ENCODE peak calls at places on chromosomes 16 and 17, in nine cellular contexts. I is CD8-positive, alpha-beta T cell; F is body of pancreas; A is left lung; T is K562; M is lung; K is prostate gland; B is DND-41; W is stomach. S is an unnamed sample.

GRCh38 chr17:21375757-21376584 is at the start of gene KCNJ12:
- DNase-seq in M (no peak), A (peak; percentile 74), K (no peak), W (peak; percentile 41), B (no peak), I (no peak), F (no peak), T (no peak), S (no peak)

GRCh38 chr16:9256196-9256595 is 164.8 kb downstream of the HAPSTR1 start:
- DNase-seq in B (peak; percentile 46), T (peak; percentile 72), A (no peak), I (no peak), W (peak; percentile 31), M (no peak), K (no peak), F (peak; percentile 80), S (no peak)

GRCh38 chr16:5059386-5060072 is 6.2 kb downstream of the C16orf89 start:
- DNase-seq in I (no peak), B (no peak), T (no peak), A (no peak), F (no peak), K (no peak), W (no peak), M (no peak), S (no peak)

GRCh38 chr16:29745853-29746345 is at the start of gene C16orf54:
- DNase-seq in B (peak; percentile 94), W (peak; percentile 73), F (peak; percentile 38), M (peak; percentile 81), T (no peak), A (peak; percentile 96), I (peak; percentile 89), K (no peak), S (peak; percentile 88)

GRCh38 chr17:77602883-77603640 is 355.4 kb upstream of the TNRC6C start:
- DNase-seq in B (no peak), M (no peak), I (no peak), F (no peak), W (peak; percentile 15), K (no peak), A (no peak), T (no peak), S (no peak)

GRCh38 chr16:24191876-24192402 is 64.2 kb upstream of the CACNG3 start:
- DNase-seq in T (no peak), F (no peak), K (no peak), M (no peak), B (no peak), I (no peak), A (no peak), W (no peak), S (no peak)

GRCh38 chr16:66629856-66630255 is 25.4 kb downstream of the CMTM3 start:
- DNase-seq in M (no peak), T (no peak), F (no peak), I (no peak), K (no peak), A (no peak), W (no peak), B (no peak), S (no peak)

GRCh38 chr17:8976638-8977037 is 11.1 kb upstream of the PIK3R5 start:
- DNase-seq in W (no peak), A (no peak), T (no peak), I (no peak), M (no peak), F (no peak), K (no peak), B (no peak), S (no peak)

GRCh38 chr17:81170727-81171494 is 4.9 kb upstream of the AATK start:
- DNase-seq in I (no peak), T (no peak), F (no peak), W (no peak), M (no peak), A (peak; percentile 45), B (no peak), K (no peak), S (no peak)

GRCh38 chr16:23071202-23072083 is 77.8 kb downstream of the USP31 start:
- DNase-seq in B (no peak), K (no peak), F (no peak), M (no peak), W (no peak), I (no peak), T (no peak), A (no peak), S (no peak)

GRCh38 chr17:49707246-49707607 is 537 bp downstream of the SLC35B1 start:
- DNase-seq in I (no peak), W (no peak), F (no peak), K (no peak), M (no peak), B (peak; percentile 40), A (no peak), T (no peak), S (peak; percentile 45)

GRCh38 chr16:81779540-81780320 is 639 bp downstream of the PLCG2 start:
- DNase-seq in T (peak; percentile 46), K (no peak), A (peak; percentile 92), I (no peak), F (peak; percentile 32), M (peak; percentile 51), W (peak; percentile 44), B (no peak), S (no peak)

GRCh38 chr17:61658183-61658582 is 67.2 kb upstream of the NACA2 start:
- DNase-seq in M (no peak), A (no peak), F (no peak), K (no peak), W (no peak), B (no peak), T (no peak), I (no peak), S (no peak)

GRCh38 chr16:48536600-48537200 is 73.3 kb downstream of the N4BP1 start:
- DNase-seq in B (no peak), T (no peak), M (no peak), F (no peak), I (no peak), A (no peak), W (no peak), K (no peak), S (no peak)

GRCh38 chr16:16797239-16797638 is 418.3 kb downstream of the NPIPA7 start:
- DNase-seq in A (no peak), W (no peak), K (no peak), M (no peak), F (no peak), T (no peak), B (peak; percentile 33), I (no peak), S (no peak)

GRCh38 chr16:49465661-49466528 is 92.3 kb downstream of the C16orf78 start:
- DNase-seq in W (peak; percentile 22), A (no peak), B (peak; percentile 17), T (no peak), M (peak; percentile 27), I (no peak), K (no peak), F (no peak), S (no peak)

GRCh38 chr16:56424404-56424765 is 960 bp downstream of the AMFR start:
- DNase-seq in T (no peak), A (no peak), W (no peak), K (no peak), I (no peak), M (no peak), F (no peak), B (no peak), S (no peak)

GRCh38 chr16:56426585-56426984 is 1.2 kb upstream of the AMFR start:
- DNase-seq in B (no peak), F (no peak), I (no peak), W (no peak), T (no peak), A (no peak), K (no peak), M (no peak), S (no peak)

GRCh38 chr16:56424791-56425438 is 430 bp downstream of the AMFR start:
- DNase-seq in I (peak; percentile 4), K (peak; percentile 8), T (peak; percentile 77), F (peak; percentile 29), W (no peak), B (peak; percentile 73), A (peak; percentile 89), M (no peak), S (peak; percentile 41)

GRCh38 chr16:56423584-56424403 is 1.6 kb downstream of the AMFR start:
- DNase-seq in M (no peak), T (no peak), F (no peak), K (no peak), W (no peak), I (no peak), A (no peak), B (peak; percentile 13), S (no peak)

DNA sequence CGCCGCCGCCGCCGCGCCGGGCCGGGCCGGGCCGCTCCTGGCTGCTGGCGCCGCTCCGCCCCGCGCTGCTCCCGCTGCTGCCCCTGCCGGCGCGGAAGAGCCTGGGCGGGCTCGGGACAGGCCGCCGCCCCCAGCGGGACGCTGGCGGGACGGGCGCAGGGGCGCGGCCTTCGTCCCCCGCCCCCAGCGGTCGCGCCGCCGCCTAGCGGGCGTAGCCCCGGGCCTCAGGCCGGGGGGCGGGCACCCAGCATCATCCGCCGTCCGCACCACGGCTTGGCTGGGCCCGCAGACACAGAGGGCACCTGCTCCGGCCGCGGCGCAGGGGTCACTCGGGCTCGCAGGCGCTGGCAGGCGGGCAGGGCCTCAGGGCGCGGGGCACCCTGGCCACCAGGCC is at the start of gene AMFR:
- DNase-seq in F (peak; percentile 79), A (peak; percentile 92), W (peak; percentile 72), M (peak; percentile 40), B (peak; percentile 72), T (peak; percentile 92), I (peak; percentile 63), K (peak; percentile 37), S (peak; percentile 55)
- TF ChIP-seq CTCF in F (peak; percentile 66), A (peak; percentile 36), W (no peak), M (no peak), B (peak; percentile 60), T (peak; percentile 82), I (peak; percentile 45), K (peak; percentile 55), S (no peak)

GRCh38 chr16:52441886-52442285 is 105.1 kb downstream of the TOX3 start:
- DNase-seq in A (no peak), M (no peak), B (no peak), T (no peak), I (no peak), K (no peak), W (no peak), F (no peak), S (no peak)
- H3K9me3 ChIP-seq in A (peaks cover 4% of the 10 kb centered on the region), M (peaks cover 3% of the 10 kb centered on the region), B (no peaks in the 10 kb centered on the region), T (no peaks in the 10 kb centered on the region), I (no peaks in the 10 kb centered on the region), K (no peaks in the 10 kb centered on the region), W (no peaks in the 10 kb centered on the region), F (no peaks in the 10 kb centered on the region), S (no peaks in the 10 kb centered on the region)

GRCh38 chr17:82844796-82845162 is 5.0 kb upstream of the ZNF750 start:
- DNase-seq in M (no peak), B (no peak), K (no peak), A (no peak), I (no peak), T (no peak), W (no peak), F (no peak), S (peak; percentile 29)
- H3K27ac ChIP-seq in M (peak overlapping the region; percentile 59), B (no peak overlapping the region), K (no peak overlapping the region), A (peak overlapping the region; percentile 64), I (no peak overlapping the region), T (no peak overlapping the region), W (peak overlapping the region; percentile 33), F (peak overlapping the region; percentile 24), S (no peak overlapping the region)

DNA sequence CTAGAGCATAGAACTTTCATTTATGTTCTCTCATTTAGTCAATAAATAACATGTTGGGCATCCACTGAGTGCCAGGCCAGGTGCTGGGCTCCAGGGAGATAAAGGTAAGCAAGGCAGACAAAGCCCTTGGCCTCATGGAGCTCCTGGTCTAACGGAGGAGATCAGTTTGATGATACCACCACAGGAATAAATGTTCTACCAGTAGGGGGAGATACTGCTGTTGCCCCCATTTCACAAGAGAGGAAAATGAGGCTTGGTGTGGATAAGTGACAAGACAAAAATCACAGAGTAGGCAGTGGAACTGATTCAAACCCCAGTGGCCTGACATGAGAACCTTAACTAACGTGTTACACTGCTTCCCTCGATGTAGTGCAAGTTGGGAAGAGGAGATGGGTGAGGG is 80.4 kb upstream of the ERCC4 start:
- DNase-seq in A (no peak), I (no peak), M (no peak), K (no peak), B (no peak), T (peak; percentile 9), W (no peak), F (no peak), S (no peak)
- TF ChIP-seq CTCF in A (no peak), I (no peak), M (no peak), K (no peak), B (peak; percentile 35), T (peak; percentile 20), W (no peak), F (no peak), S (no peak)